ENCODE peak calls at places on chromosomes 7 and 10, in six cellular contexts. T is colonic mucosa; U is CD4-positive, alpha-beta T cell; Z is RKO; G is NCI-H146; V is HepG2. D is an unnamed sample.

GRCh38 chr7:118731854-118732253 is 507.4 kb downstream of the ANKRD7 start:
- DNase-seq in T (no peak), U (no peak), Z (peak; percentile 43), G (no peak), V (no peak), D (no peak)

GRCh38 chr7:117715784-117716445 is 157.3 kb downstream of the CTTNBP2 start:
- DNase-seq in T (peak; percentile 76), U (no peak), Z (peak; percentile 83), G (peak; percentile 13), V (peak; percentile 39), D (no peak)

GRCh38 chr10:60434418-60435046 is 44.9 kb upstream of the ANK3 start:
- DNase-seq in T (peak; percentile 49), U (no peak), Z (peak; percentile 67), G (peak; percentile 65), V (peak; percentile 35), D (no peak)

GRCh38 chr10:50580260-50580891 is 43.4 kb downstream of the SGMS1 start:
- DNase-seq in T (no peak), U (no peak), Z (no peak), G (no peak), V (no peak), D (no peak)

GRCh38 chr7:603152-603941 is 83.7 kb upstream of the PDGFA start:
- DNase-seq in T (no peak), U (no peak), Z (no peak), G (no peak), V (no peak), D (peak; percentile 53)

GRCh38 chr7:30921540-30921930 is 9.9 kb downstream of the AQP1 start:
- DNase-seq in T (no peak), U (no peak), Z (no peak), G (no peak), V (no peak), D (no peak)

GRCh38 chr7:77565917-77566316 is 28.8 kb downstream of the PTPN12 start:
- DNase-seq in T (no peak), U (no peak), Z (no peak), G (no peak), V (no peak), D (no peak)

GRCh38 chr10:125448596-125448995 is 234.4 kb downstream of the TEX36 start:
- DNase-seq in T (peak; percentile 47), U (no peak), Z (peak; percentile 32), G (no peak), V (peak; percentile 5), D (no peak)

GRCh38 chr7:155995183-155995612 is 182.9 kb upstream of the SHH start:
- DNase-seq in T (no peak), U (no peak), Z (no peak), G (no peak), V (no peak), D (no peak)